ENCODE peak calls at places on chromosome 21, in six cellular contexts. B is lung; N is neuronal stem cell; J is CD4-positive, CD25-positive, alpha-beta regulatory T cell; V is A549; G is NT2/D1. L is an unnamed sample.

GRCh38 chr21:33070921-33071877 is 1.3 kb downstream of the OLIG1 start:
- DNase-seq in B (no peak), J (peak; percentile 25), N (no peak), V (peak; percentile 30), G (no peak), L (no peak)

GRCh38 chr21:23009360-23009759 is 2011.2 kb downstream of the NCAM2 start:
- DNase-seq in V (no peak), N (no peak), J (no peak), B (no peak), G (no peak), L (no peak)

GRCh38 chr21:16979574-16979973 is 533.3 kb upstream of the CXADR start:
- DNase-seq in G (no peak), B (no peak), V (no peak), J (no peak), N (no peak), L (no peak)

GRCh38 chr21:42063578-42064521 is 7.3 kb upstream of the UMODL1 start:
- DNase-seq in G (no peak), V (no peak), N (no peak), J (peak; percentile 87), B (peak; percentile 44), L (peak; percentile 32)

GRCh38 chr21:34912022-34912933 is 136.8 kb downstream of the RUNX1 start:
- DNase-seq in G (no peak), B (no peak), N (no peak), V (no peak), J (no peak), L (no peak)

GRCh38 chr21:46092811-46093667 is 4.9 kb upstream of the COL6A2 start:
- DNase-seq in J (no peak), N (no peak), V (no peak), B (no peak), G (no peak), L (no peak)

GRCh38 chr21:28135646-28136045 is 857.0 kb downstream of the LTN1 start:
- DNase-seq in V (no peak), J (no peak), N (no peak), B (no peak), G (no peak), L (no peak)

GRCh38 chr21:42624936-42625335 is 28.5 kb upstream of the PDE9A start:
- DNase-seq in G (no peak), N (no peak), V (no peak), J (no peak), B (no peak), L (no peak)

GRCh38 chr21:33308586-33309490 is 15.9 kb upstream of the IFNAR1 start:
- DNase-seq in G (no peak), V (no peak), J (no peak), N (no peak), B (peak; percentile 27), L (no peak)

GRCh38 chr21:15058718-15059316 is 6.0 kb downstream of the NRIP1 start:
- DNase-seq in N (no peak), G (no peak), J (peak; percentile 23), V (peak; percentile 59), B (no peak), L (no peak)

GRCh38 chr21:40049031-40049958 is 182.1 kb downstream of the PCP4 start:
- DNase-seq in G (no peak), V (no peak), B (no peak), N (no peak), J (no peak), L (no peak)

GRCh38 chr21:45981641-45982255 is at the start of gene COL6A1:
- DNase-seq in J (no peak), G (no peak), N (peak; percentile 68), B (no peak), V (no peak), L (peak; percentile 44)

GRCh38 chr21:32329776-32330175 is 31.1 kb downstream of the MRAP start:
- DNase-seq in G (no peak), B (no peak), N (no peak), V (no peak), J (no peak), L (no peak)

GRCh38 chr21:9774347-9774746 is 747.0 kb upstream of the TPTE start:
- DNase-seq in N (no peak), V (no peak), G (no peak), B (no peak), J (no peak), L (no peak)
- H3K9me3 ChIP-seq in N (no peaks in the 10 kb centered on the region), V (no peaks in the 10 kb centered on the region), G (no peaks in the 10 kb centered on the region), B (peaks cover 27% of the 10 kb centered on the region), J (peaks cover 62% of the 10 kb centered on the region), L (peaks cover 3% of the 10 kb centered on the region)

GRCh38 chr21:26583737-26584136 is 10.7 kb upstream of the CYYR1 start:
- DNase-seq in N (no peak), B (no peak), V (no peak), J (no peak), G (no peak), L (no peak)
- H3K9me3 ChIP-seq in N (peaks cover 3% of the 10 kb centered on the region), B (no peaks in the 10 kb centered on the region), V (peaks cover 6% of the 10 kb centered on the region), J (peaks cover 8% of the 10 kb centered on the region), G (peaks cover 14% of the 10 kb centered on the region), L (no peaks in the 10 kb centered on the region)

DNA sequence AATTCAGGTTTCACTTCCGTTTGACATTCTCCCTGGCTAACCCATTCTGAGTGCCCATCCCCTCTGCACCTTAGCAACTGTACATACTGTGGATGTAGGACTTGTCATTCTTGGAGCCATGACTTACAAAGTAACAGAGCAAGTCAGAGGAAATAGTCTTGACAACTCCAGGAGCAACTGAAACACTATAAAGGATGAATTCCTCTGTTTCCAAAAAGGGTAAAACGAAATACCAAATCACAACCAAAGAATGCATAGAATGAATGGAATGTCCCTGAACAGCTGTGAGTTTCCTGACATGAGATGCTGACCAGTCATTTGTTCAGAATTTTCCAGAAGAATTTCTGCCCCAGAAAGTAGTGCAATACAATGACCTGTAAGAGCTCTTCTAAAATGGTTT is 66.6 kb downstream of the KCNJ6 start:
- DNase-seq in N (no peak), J (no peak), B (no peak), V (no peak), G (no peak), L (no peak)
- H3K9me3 ChIP-seq in N (peaks cover 27% of the 10 kb centered on the region), J (peaks cover 4% of the 10 kb centered on the region), B (peaks cover 2% of the 10 kb centered on the region), V (peaks cover 3% of the 10 kb centered on the region), G (peaks cover 14% of the 10 kb centered on the region), L (no peaks in the 10 kb centered on the region)

DNA sequence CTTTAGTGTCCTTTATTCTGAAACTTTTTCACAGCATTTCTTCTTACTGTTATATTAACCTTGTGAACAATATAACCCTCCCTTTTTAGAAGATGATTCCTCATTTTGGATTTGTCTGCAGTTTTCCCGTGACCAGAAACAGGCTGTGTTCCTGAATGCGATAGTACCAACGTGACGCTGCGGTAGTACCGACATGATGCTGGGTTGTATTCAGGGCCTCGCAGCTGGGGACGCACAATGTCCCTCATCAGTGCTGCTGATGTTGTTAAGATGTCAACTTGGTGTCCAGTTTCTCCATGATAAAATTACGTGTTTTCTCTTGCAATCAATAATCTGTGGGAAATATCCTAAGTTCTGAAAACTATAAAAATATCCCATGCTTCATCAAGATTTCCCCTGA is 761.4 kb upstream of the TPTE start:
- DNase-seq in N (no peak), B (no peak), J (no peak), G (no peak), V (no peak), L (no peak)
- H3K9me3 ChIP-seq in N (no peaks in the 10 kb centered on the region), B (peaks cover 6% of the 10 kb centered on the region), J (peaks cover 50% of the 10 kb centered on the region), G (peaks cover 15% of the 10 kb centered on the region), V (no peaks in the 10 kb centered on the region), L (peaks cover 11% of the 10 kb centered on the region)

DNA sequence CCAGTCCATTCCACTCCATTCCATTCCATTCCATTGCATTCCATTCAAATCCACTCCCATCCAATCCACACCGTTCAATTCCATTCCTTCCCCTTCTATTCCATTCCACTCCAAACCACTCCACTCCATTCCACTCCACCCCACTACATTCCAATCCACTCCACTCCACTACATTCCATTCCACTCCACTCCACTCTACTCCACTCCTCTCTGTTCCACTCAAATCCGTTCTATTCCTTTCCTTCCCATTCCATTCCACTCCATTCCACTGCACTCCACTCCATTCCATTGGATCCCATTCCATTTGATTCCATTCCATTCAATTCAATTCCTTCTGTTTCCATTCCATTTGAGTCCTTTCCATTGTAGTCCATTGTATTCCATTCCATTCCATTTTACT is 2568.3 kb upstream of the TPTE start:
- DNase-seq in B (no peak), N (no peak), V (no peak), G (no peak), J (no peak), L (no peak)
- H3K9me3 ChIP-seq in B (peaks cover 55% of the 10 kb centered on the region), N (peaks cover 38% of the 10 kb centered on the region), V (peaks cover 34% of the 10 kb centered on the region), G (peaks cover 15% of the 10 kb centered on the region), J (peaks cover 97% of the 10 kb centered on the region), L (peaks cover 67% of the 10 kb centered on the region)

GRCh38 chr21:10575311-10575667 is 53.9 kb downstream of the TPTE start:
- DNase-seq in N (no peak), G (no peak), J (no peak), B (no peak), V (no peak), L (no peak)
- H3K9me3 ChIP-seq in N (no peaks in the 10 kb centered on the region), G (peaks cover 18% of the 10 kb centered on the region), J (peaks cover 50% of the 10 kb centered on the region), B (peaks cover 22% of the 10 kb centered on the region), V (no peaks in the 10 kb centered on the region), L (peaks cover 4% of the 10 kb centered on the region)

DNA sequence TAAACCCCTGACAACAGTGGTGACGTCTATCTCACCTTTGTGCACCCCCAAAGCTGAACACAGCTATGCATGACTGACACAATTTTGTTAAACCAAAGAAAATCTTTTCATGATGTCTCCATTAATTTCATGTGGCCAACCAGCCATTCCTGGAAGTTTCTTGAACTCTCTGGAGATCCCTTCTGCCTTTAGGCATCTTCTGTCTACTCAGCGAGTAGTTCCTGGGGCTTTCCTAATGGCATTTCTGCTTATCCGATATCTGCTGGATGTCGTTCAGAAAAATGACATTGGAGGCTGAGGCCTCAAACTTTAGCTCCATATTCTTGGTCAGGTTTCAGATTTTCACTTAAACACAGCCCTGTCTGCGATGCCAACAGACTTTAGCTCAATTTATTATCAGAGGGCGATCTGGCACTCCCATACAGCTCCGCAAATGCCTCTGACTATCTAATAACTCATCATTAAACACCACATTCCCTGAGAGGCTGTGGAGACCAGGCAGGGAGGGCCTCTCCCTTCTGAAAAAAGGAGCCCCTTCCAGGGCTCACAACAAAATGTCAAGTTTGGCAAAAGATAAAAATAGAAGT is 46.4 kb upstream of the ETS2 start:
- DNase-seq in V (no peak), B (no peak), G (no peak), N (no peak), J (no peak), L (no peak)
- H3K9me3 ChIP-seq in V (no peaks in the 10 kb centered on the region), B (no peaks in the 10 kb centered on the region), G (no peaks in the 10 kb centered on the region), N (no peaks in the 10 kb centered on the region), J (no peaks in the 10 kb centered on the region), L (no peaks in the 10 kb centered on the region)

GRCh38 chr21:20013851-20014250 is 984.4 kb upstream of the NCAM2 start:
- DNase-seq in B (no peak), N (no peak), G (no peak), V (no peak), J (no peak), L (no peak)

GRCh38 chr21:20016431-20017005 is 981.7 kb upstream of the NCAM2 start:
- DNase-seq in B (no peak), N (no peak), V (no peak), G (peak; percentile 51), J (no peak), L (no peak)

DNA sequence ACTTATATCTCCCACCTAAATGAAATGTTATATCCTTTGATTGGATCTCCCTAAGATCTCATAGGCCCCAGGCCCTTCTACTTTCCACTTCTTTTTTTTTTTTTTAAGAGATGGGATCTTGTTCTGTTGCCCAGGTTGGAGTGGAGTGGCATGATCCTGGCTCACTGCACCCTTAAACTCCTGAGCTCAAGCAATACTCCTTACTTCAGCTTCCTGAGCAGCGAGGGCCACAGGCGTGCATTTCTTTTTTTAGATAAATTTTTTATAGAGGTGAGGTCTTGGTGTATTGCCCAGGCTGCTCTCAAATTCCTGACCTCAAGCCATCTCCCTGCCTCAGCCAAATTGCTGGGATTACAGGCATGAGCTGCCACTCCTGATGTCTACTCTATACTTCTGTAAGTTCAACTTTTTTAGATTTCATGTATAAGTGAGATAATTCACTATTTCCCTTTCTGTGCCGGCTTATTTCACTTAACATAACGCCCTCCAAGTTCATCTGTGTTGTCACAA is 987.5 kb upstream of the NCAM2 start:
- DNase-seq in G (no peak), N (no peak), V (no peak), B (no peak), J (no peak), L (no peak)
- H3K9me3 ChIP-seq in G (no peaks in the 10 kb centered on the region), N (no peaks in the 10 kb centered on the region), V (no peaks in the 10 kb centered on the region), B (no peaks in the 10 kb centered on the region), J (no peaks in the 10 kb centered on the region), L (no peaks in the 10 kb centered on the region)